ENCODE peak calls at places on chromosomes 3 and 15, in nine cellular contexts. V, N, P, K, U, J, H, S and Z are unnamed samples. For H3K4me1, the result is how much of the 10 kb centered on the place peaks cover.

GRCh38 chr3:9111349-9112265 is 137.8 kb downstream of the SRGAP3 start:
- DNase-seq in U (peak), N (no peak), S (peak), J (no peak), P (no peak), V (peak), H (no peak), K (peak), Z (peak)

GRCh38 chr3:184466413-184466960 is 86.6 kb downstream of the CHRD start:
- DNase-seq in S (peak), J (no peak), K (peak), U (peak), N (no peak), V (peak), P (no peak), H (peak), Z (peak)

GRCh38 chr3:120348065-120348980 is 831 bp downstream of the LRRC58 start:
- DNase-seq in H (peak), U (peak), S (no peak), K (no peak), N (peak), P (no peak), V (peak), J (no peak), Z (no peak)

GRCh38 chr15:49045691-49046112 is 544 bp downstream of the SECISBP2L start:
- DNase-seq in K (peak), P (no peak), J (no peak), V (peak), N (peak), S (peak), H (peak), U (peak), Z (peak)

GRCh38 chr15:90159213-90159612 is 41.9 kb upstream of the SEMA4B start:
- DNase-seq in P (no peak), H (peak), J (no peak), V (no peak), U (no peak), N (peak), S (no peak), K (no peak), Z (no peak)

GRCh38 chr3:143245692-143246091 is 126.1 kb downstream of the CHST2 start:
- DNase-seq in N (no peak), U (no peak), H (no peak), V (no peak), K (no peak), J (no peak), S (no peak), P (no peak), Z (no peak)

GRCh38 chr15:78291698-78292097 is 7.7 kb downstream of the SKIC8 start:
- DNase-seq in K (no peak), U (no peak), S (no peak), H (no peak), J (no peak), P (no peak), V (no peak), N (peak), Z (no peak)

GRCh38 chr3:53067571-53067970 is 21.7 kb upstream of the SFMBT1 start:
- DNase-seq in P (no peak), H (no peak), U (no peak), J (no peak), K (no peak), N (no peak), S (no peak), V (no peak), Z (no peak)

GRCh38 chr3:29679967-29680366 is 399.1 kb downstream of the RBMS3 start:
- DNase-seq in V (no peak), J (no peak), S (no peak), P (no peak), H (peak), K (no peak), N (no peak), U (no peak), Z (no peak)

GRCh38 chr15:37125143-37125542 is 24.8 kb upstream of the MEIS2 start:
- DNase-seq in K (no peak), P (no peak), H (no peak), N (peak), S (peak), J (no peak), U (peak), V (no peak), Z (no peak)

GRCh38 chr3:76370749-76371148 is 585.4 kb upstream of the ZNF717 start:
- DNase-seq in S (no peak), J (no peak), V (peak), P (no peak), N (no peak), K (no peak), H (no peak), U (peak), Z (no peak)

GRCh38 chr3:123880998-123881561 is 3.1 kb downstream of the MYLK start:
- DNase-seq in U (peak), J (no peak), N (peak), P (peak), H (peak), K (peak), V (peak), S (peak), Z (peak)

GRCh38 chr3:40387001-40387894 is at the start of gene ENTPD3:
- DNase-seq in P (no peak), J (peak), U (no peak), H (peak), V (peak), N (peak), K (peak), S (peak), Z (no peak)

GRCh38 chr3:108102420-108103039 is 11.7 kb upstream of the CD47 start:
- DNase-seq in S (no peak), P (no peak), J (no peak), K (no peak), N (no peak), V (no peak), H (no peak), U (no peak), Z (no peak)

GRCh38 chr3:31934866-31935265 is 46.2 kb downstream of the OSBPL10 start:
- DNase-seq in V (no peak), K (peak), H (no peak), P (no peak), N (peak), S (no peak), U (no peak), J (no peak), Z (no peak)

GRCh38 chr15:69906256-69907185 is 191.2 kb downstream of the TLE3 start:
- DNase-seq in H (no peak), V (no peak), K (no peak), N (peak), U (no peak), P (no peak), S (no peak), J (no peak), Z (no peak)

GRCh38 chr3:114035146-114035545 is 21.2 kb downstream of the CCDC191 start:
- DNase-seq in V (peak), J (no peak), S (peak), N (peak), P (no peak), K (no peak), U (peak), H (no peak), Z (peak)

GRCh38 chr3:186990878-186991308 is 60.6 kb downstream of the ST6GAL1 start:
- DNase-seq in U (peak), J (no peak), H (no peak), P (peak), K (no peak), N (peak), V (peak), S (peak), Z (peak)

GRCh38 chr15:40762919-40763800 is 708 bp upstream of the GCHFR start:
- DNase-seq in N (peak), H (peak), S (peak), J (no peak), P (no peak), V (peak), K (peak), U (peak), Z (peak)

GRCh38 chr15:95948371-95948770 is 382.1 kb upstream of the NR2F2 start:
- DNase-seq in J (no peak), V (no peak), P (no peak), U (no peak), H (no peak), S (no peak), K (no peak), N (no peak), Z (no peak)

GRCh38 chr15:55959744-55960143 is 33.7 kb downstream of the NEDD4 start:
- DNase-seq in U (peak), P (no peak), H (no peak), V (peak), J (no peak), N (no peak), K (no peak), S (no peak), Z (peak)

GRCh38 chr3:43742935-43743334 is 52.2 kb downstream of the ABHD5 start:
- DNase-seq in K (no peak), N (no peak), J (no peak), S (peak), P (no peak), U (peak), H (no peak), V (no peak), Z (no peak)

GRCh38 chr3:141797167-141797773 is 34.1 kb downstream of the GRK7 start:
- DNase-seq in H (peak), P (no peak), K (peak), V (peak), U (peak), S (peak), J (peak), N (no peak), Z (peak)

DNA sequence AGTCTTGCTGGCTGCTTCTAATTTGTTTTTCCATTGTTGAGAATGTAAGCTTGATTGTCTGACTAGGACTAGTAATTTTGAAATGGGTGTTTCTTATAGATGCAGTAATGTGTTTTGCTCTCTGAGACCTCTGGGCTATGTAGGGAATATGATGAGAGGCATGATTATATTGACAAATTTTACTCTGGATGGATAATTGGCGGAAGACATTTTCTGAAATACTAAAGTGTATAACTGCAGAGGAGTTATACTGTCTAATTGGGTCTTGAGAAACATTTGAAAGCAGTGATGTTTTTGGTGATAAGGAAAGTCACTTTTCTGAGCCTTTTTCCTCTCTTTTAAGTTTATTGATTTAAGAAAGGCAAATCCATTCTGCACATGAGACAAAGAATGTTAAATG is 1.8 kb downstream of the ATP2C1 start:
- DNase-seq in P (no peak), J (no peak), V (no peak), U (no peak), S (no peak), K (no peak), N (no peak), H (no peak), Z (no peak)
- H3K9ac ChIP-seq in P (no peak), J (no peak), V (no peak), U (peak), S (peak), K (no peak), N (peak), H (peak), Z (peak)

DNA sequence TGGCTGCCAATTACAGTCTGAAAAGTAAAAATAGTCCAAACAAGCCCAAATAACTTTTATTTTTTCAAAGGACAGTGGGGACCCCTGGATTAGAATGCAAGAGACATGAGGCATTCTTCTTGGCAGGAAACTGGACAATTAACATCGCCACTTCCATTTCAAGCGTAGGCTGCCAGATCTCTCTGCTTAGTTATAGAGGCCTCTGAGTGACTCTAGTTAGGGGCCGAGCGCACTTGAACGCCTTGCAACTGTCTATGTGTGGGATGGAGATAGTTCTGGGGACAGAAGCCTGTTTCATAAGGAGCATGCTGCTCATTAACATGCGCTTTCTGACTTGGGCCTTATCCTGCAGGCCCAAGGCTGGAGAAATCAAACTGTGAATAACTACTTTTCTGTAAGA is 189.1 kb downstream of the GHSR start:
- DNase-seq in P (no peak), J (no peak), N (no peak), V (peak), U (no peak), S (peak), K (no peak), H (no peak), Z (peak)
- H3K4me1 ChIP-seq in P (under half), J (under half), N (under half), V (under half), U (under half), S (half or more), K (under half), H (under half), Z (under half)

GRCh38 chr3:33159234-33159633 is 45.4 kb downstream of the CRTAP start:
- DNase-seq in H (no peak), J (no peak), S (no peak), N (no peak), U (no peak), K (no peak), V (no peak), P (no peak), Z (no peak)
- H3K27ac ChIP-seq in H (no peak), J (no peak), S (no peak), N (no peak), U (no peak), K (no peak), V (no peak), P (no peak), Z (no peak)

GRCh38 chr15:85458764-85459163 is 78.4 kb downstream of the AKAP13 start:
- DNase-seq in N (peak), V (peak), K (no peak), S (peak), P (no peak), H (no peak), J (no peak), U (no peak), Z (no peak)
- H3K9ac ChIP-seq in N (no peak), V (no peak), K (no peak), S (no peak), P (no peak), H (no peak), J (no peak), U (no peak), Z (no peak)

GRCh38 chr15:67050522-67051087 is 14.8 kb upstream of the SMAD3 start:
- DNase-seq in S (no peak), J (no peak), N (no peak), H (no peak), V (no peak), P (no peak), K (no peak), U (no peak), Z (no peak)

GRCh38 chr15:67050062-67050461 is 15.3 kb upstream of the SMAD3 start:
- DNase-seq in S (peak), U (peak), N (no peak), J (no peak), H (no peak), P (no peak), V (peak), K (no peak), Z (no peak)

GRCh38 chr15:67059127-67059553 is 6.3 kb upstream of the SMAD3 start:
- DNase-seq in H (no peak), N (no peak), S (no peak), U (no peak), J (no peak), P (no peak), V (no peak), K (no peak), Z (no peak)

GRCh38 chr15:67051088-67051659 is 14.2 kb upstream of the SMAD3 start:
- DNase-seq in V (no peak), U (no peak), K (no peak), J (no peak), H (no peak), P (no peak), N (no peak), S (no peak), Z (no peak)

DNA sequence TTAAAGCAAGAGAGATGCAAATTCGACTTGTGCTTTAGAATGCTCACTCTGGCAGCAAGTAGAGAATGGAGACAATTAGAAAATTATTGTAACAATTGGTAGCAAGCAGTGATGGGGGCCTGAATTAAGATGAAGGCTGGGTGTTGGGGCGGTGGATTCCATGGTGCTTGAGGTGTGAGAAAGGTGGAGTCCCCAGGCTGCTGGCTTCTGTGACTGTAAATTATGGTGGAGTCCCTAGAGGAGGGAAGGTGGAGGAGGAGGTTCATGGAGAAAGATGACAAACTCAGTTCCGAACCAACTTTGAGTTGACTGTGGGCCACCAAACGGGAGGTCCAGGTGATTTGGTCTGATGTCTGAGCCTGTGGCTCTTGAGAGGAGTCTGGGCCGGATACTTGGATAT is 10.7 kb upstream of the SMAD3 start:
- DNase-seq in U (no peak), P (no peak), K (no peak), N (no peak), V (no peak), J (no peak), H (no peak), S (no peak), Z (no peak)
- H3K4me1 ChIP-seq in U (under half), P (under half), K (under half), N (under half), V (under half), J (under half), H (under half), S (under half), Z (under half)